ENCODE peak calls at places on chromosomes 13 and 19, in four cellular contexts. One of them, this sample, is unnamed.

GRCh38 chr19:4083677-4084546 is 17.2 kb upstream of the ZBTB7A start:
- DNase-seq in uterus: no peak
- DNase-seq in heart left ventricle: no peak
- DNase-seq in ovary: peak
- DNase-seq in this sample: no peak

GRCh38 chr19:34430738-34431625 is 2.8 kb downstream of the UBA2 start:
- DNase-seq in uterus: no peak
- DNase-seq in heart left ventricle: no peak
- DNase-seq in ovary: no peak
- DNase-seq in this sample: peak

GRCh38 chr19:29587518-29587986 is 18.5 kb upstream of the POP4 start:
- DNase-seq in uterus: no peak
- DNase-seq in heart left ventricle: no peak
- DNase-seq in ovary: no peak
- DNase-seq in this sample: peak

GRCh38 chr19:33823341-33823740 is 26.7 kb downstream of the KCTD15 start:
- DNase-seq in uterus: no peak
- DNase-seq in heart left ventricle: no peak
- DNase-seq in ovary: no peak
- DNase-seq in this sample: no peak

GRCh38 chr19:41897820-41898219 is 14.8 kb downstream of the ARHGEF1 start:
- DNase-seq in uterus: no peak
- DNase-seq in heart left ventricle: no peak
- DNase-seq in ovary: no peak
- DNase-seq in this sample: no peak

GRCh38 chr13:32228330-32229041 is 86.7 kb downstream of the ZAR1L start:
- DNase-seq in uterus: no peak
- DNase-seq in heart left ventricle: no peak
- DNase-seq in ovary: no peak
- DNase-seq in this sample: no peak

GRCh38 chr13:112053744-112054615 is 13.0 kb upstream of the SOX1 start:
- DNase-seq in uterus: no peak
- DNase-seq in heart left ventricle: no peak
- DNase-seq in ovary: no peak
- DNase-seq in this sample: no peak

GRCh38 chr13:59374720-59375119 is 789.0 kb downstream of the DIAPH3 start:
- DNase-seq in uterus: no peak
- DNase-seq in heart left ventricle: no peak
- DNase-seq in ovary: no peak
- DNase-seq in this sample: no peak

GRCh38 chr19:49338691-49339363 is 3.6 kb downstream of the CD37 start:
- DNase-seq in uterus: peak
- DNase-seq in heart left ventricle: peak
- DNase-seq in ovary: peak
- DNase-seq in this sample: no peak

GRCh38 chr13:49641810-49642291 is 13.5 kb downstream of the ARL11 start:
- DNase-seq in uterus: no peak
- DNase-seq in heart left ventricle: peak
- DNase-seq in ovary: no peak
- DNase-seq in this sample: peak

GRCh38 chr13:51623473-51623872 is 39.2 kb downstream of the WDFY2 start:
- DNase-seq in uterus: no peak
- DNase-seq in heart left ventricle: no peak
- DNase-seq in ovary: no peak
- DNase-seq in this sample: no peak

GRCh38 chr19:16470911-16471811 is 609 bp downstream of the EPS15L1 start:
- DNase-seq in uterus: no peak
- DNase-seq in heart left ventricle: no peak
- DNase-seq in ovary: no peak
- DNase-seq in this sample: no peak

GRCh38 chr19:55333870-55334269 is 5.8 kb upstream of the KMT5C start:
- DNase-seq in uterus: no peak
- DNase-seq in heart left ventricle: no peak
- DNase-seq in ovary: no peak
- DNase-seq in this sample: no peak

GRCh38 chr13:87661471-87661870 is 9.7 kb upstream of the SLITRK5 start:
- DNase-seq in uterus: no peak
- DNase-seq in heart left ventricle: no peak
- DNase-seq in ovary: no peak
- DNase-seq in this sample: no peak

GRCh38 chr13:32225494-32225931 is 89.7 kb downstream of the ZAR1L start:
- DNase-seq in uterus: no peak
- DNase-seq in heart left ventricle: no peak
- DNase-seq in ovary: no peak
- DNase-seq in this sample: no peak

GRCh38 chr13:72384879-72385278 is 342.6 kb downstream of the MZT1 start:
- DNase-seq in uterus: no peak
- DNase-seq in heart left ventricle: no peak
- DNase-seq in ovary: no peak
- DNase-seq in this sample: no peak

GRCh38 chr13:59094149-59094548 is 1069.6 kb downstream of the DIAPH3 start:
- DNase-seq in uterus: no peak
- DNase-seq in heart left ventricle: no peak
- DNase-seq in ovary: no peak
- DNase-seq in this sample: no peak

GRCh38 chr13:106917673-106918652 is 350.0 kb upstream of the ARGLU1 start:
- DNase-seq in uterus: peak
- DNase-seq in heart left ventricle: peak
- DNase-seq in ovary: peak
- DNase-seq in this sample: peak

GRCh38 chr13:48235100-48235813 is 2.3 kb downstream of the ITM2B start:
- DNase-seq in uterus: no peak
- DNase-seq in heart left ventricle: no peak
- DNase-seq in ovary: peak
- DNase-seq in this sample: no peak

GRCh38 chr13:20713751-20714150 is 10.3 kb downstream of the IL17D start:
- DNase-seq in uterus: no peak
- DNase-seq in heart left ventricle: no peak
- DNase-seq in ovary: no peak
- DNase-seq in this sample: peak

GRCh38 chr19:43126720-43127119 is 44.2 kb upstream of the PSG2 start:
- DNase-seq in uterus: no peak
- DNase-seq in heart left ventricle: no peak
- DNase-seq in ovary: no peak
- DNase-seq in this sample: no peak

GRCh38 chr13:25920277-25920676 is 131.5 kb downstream of the SHISA2 start:
- DNase-seq in uterus: no peak
- DNase-seq in heart left ventricle: no peak
- DNase-seq in ovary: no peak
- DNase-seq in this sample: no peak

GRCh38 chr19:38728752-38729541 is 15.3 kb downstream of the CAPN12 start:
- DNase-seq in uterus: peak
- DNase-seq in heart left ventricle: peak
- DNase-seq in ovary: peak
- DNase-seq in this sample: no peak

GRCh38 chr13:28046981-28047380 is 53.4 kb downstream of the FLT3 start:
- DNase-seq in uterus: no peak
- DNase-seq in heart left ventricle: no peak
- DNase-seq in ovary: no peak
- DNase-seq in this sample: no peak

GRCh38 chr19:54305141-54305540 is 7.8 kb downstream of the LILRA5 start:
- DNase-seq in uterus: no peak
- DNase-seq in heart left ventricle: no peak
- DNase-seq in ovary: no peak
- DNase-seq in this sample: no peak

GRCh38 chr19:3851254-3852176 is 17.3 kb downstream of the ZFR2 start:
- DNase-seq in uterus: no peak
- DNase-seq in heart left ventricle: no peak
- DNase-seq in ovary: no peak
- DNase-seq in this sample: no peak

GRCh38 chr13:99008577-99008976 is 30.7 kb upstream of the DOCK9 start:
- DNase-seq in uterus: no peak
- DNase-seq in heart left ventricle: no peak
- DNase-seq in ovary: no peak
- DNase-seq in this sample: no peak

GRCh38 chr13:93496985-93497673 is 270.5 kb downstream of the GPC6 start:
- DNase-seq in uterus: no peak
- DNase-seq in heart left ventricle: no peak
- DNase-seq in ovary: no peak
- DNase-seq in this sample: no peak

GRCh38 chr13:98476106-98476505 is 100.8 kb downstream of the STK24 start:
- DNase-seq in uterus: no peak
- DNase-seq in heart left ventricle: no peak
- DNase-seq in ovary: no peak
- DNase-seq in this sample: peak

GRCh38 chr19:38233740-38234251 is 9.8 kb upstream of the DPF1 start:
- DNase-seq in uterus: peak
- DNase-seq in heart left ventricle: peak
- DNase-seq in ovary: peak
- DNase-seq in this sample: peak

GRCh38 chr13:101454767-101455166 is 2.3 kb downstream of the ITGBL1 start:
- DNase-seq in uterus: no peak
- DNase-seq in heart left ventricle: no peak
- DNase-seq in ovary: no peak
- DNase-seq in this sample: no peak

GRCh38 chr13:94433055-94433947 is 46.2 kb downstream of the DCT start:
- DNase-seq in uterus: no peak
- DNase-seq in heart left ventricle: no peak
- DNase-seq in ovary: no peak
- DNase-seq in this sample: no peak

GRCh38 chr13:112462408-112462807 is 86.3 kb downstream of the SPACA7 start:
- DNase-seq in uterus: no peak
- DNase-seq in heart left ventricle: no peak
- DNase-seq in ovary: no peak
- DNase-seq in this sample: no peak

GRCh38 chr13:42981317-42981716 is 10.7 kb downstream of the EPSTI1 start:
- DNase-seq in uterus: no peak
- DNase-seq in heart left ventricle: no peak
- DNase-seq in ovary: no peak
- DNase-seq in this sample: no peak
- TF ChIP-seq POLR2A in uterus: no peak
- TF ChIP-seq POLR2A in heart left ventricle: no peak
- TF ChIP-seq POLR2A in ovary: no peak
- TF ChIP-seq POLR2A in this sample: no peak

DNA sequence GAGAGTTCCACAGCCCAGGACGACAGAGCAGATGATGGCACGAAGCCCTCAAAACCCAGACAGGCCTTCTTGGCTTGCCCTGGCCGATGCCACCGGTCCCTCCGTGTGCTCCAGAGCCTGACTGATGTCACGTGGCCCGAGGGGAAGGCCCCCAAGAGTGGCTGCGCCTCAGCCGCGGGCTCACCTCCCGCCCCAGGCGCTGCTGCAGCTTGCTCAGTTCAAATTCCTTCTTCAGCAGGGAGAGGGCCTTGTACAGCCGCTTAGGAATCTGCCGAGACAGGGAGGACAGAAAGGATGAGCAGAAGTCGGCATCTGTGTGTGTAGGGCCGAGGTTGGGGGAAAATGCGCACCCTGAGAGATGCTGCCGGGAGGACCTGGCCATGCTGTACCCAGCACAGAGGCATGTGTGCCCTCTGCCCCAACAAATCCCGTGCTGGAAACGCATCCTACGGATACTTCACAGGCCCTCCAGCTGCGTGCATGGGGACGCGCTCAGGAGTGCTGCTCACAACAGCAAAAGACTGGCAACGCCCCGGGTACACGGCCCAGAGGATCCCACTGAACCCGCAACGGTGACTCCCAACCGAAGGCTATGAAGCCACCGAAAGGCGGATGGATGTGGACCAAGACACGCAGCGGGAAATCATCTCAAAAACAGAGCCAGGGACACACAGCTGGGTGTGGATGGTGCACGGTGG is 12.9 kb downstream of the LONP1 start:
- DNase-seq in uterus: no peak
- DNase-seq in heart left ventricle: no peak
- DNase-seq in ovary: peak
- DNase-seq in this sample: no peak
- TF ChIP-seq POLR2A in uterus: no peak
- TF ChIP-seq POLR2A in heart left ventricle: no peak
- TF ChIP-seq POLR2A in ovary: no peak
- TF ChIP-seq POLR2A in this sample: no peak

DNA sequence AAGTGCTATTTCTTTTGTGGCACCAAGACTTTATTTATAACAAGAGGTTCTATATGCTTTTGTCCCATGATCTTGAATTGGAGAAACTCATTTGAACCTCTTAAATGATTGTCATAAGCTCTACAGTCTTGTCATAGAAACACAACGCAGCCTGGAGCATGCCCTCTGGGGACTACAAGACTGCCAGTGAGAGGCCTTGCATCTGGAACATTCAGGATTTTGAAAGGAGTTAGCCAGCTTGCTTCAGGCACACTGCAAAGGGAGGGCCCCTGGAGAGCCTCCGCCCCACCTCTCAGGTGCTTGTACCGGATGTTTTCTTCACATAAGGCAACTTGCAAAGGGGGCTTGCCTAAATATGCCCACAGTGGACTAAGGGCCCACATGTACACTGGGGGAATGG is 130.5 kb downstream of the LIG4 start:
- DNase-seq in uterus: no peak
- DNase-seq in heart left ventricle: no peak
- DNase-seq in ovary: no peak
- DNase-seq in this sample: no peak
- TF ChIP-seq POLR2A in uterus: no peak
- TF ChIP-seq POLR2A in heart left ventricle: no peak
- TF ChIP-seq POLR2A in ovary: no peak
- TF ChIP-seq POLR2A in this sample: no peak

GRCh38 chr19:1089891-1090290 is 5.3 kb downstream of the POLR2E start:
- DNase-seq in uterus: no peak
- DNase-seq in heart left ventricle: no peak
- DNase-seq in ovary: no peak
- DNase-seq in this sample: no peak
- TF ChIP-seq POLR2A in uterus: no peak
- TF ChIP-seq POLR2A in heart left ventricle: no peak
- TF ChIP-seq POLR2A in ovary: no peak
- TF ChIP-seq POLR2A in this sample: no peak

This sample was measured in H54.